ENCODE peak calls at places on chromosomes 3 and 15, in nine cellular contexts. O, F, Y, I, P, N, L, W and X are unnamed samples.

GRCh38 chr3:156373095-156373494 is 181.8 kb downstream of the SSR3 start:
- DNase-seq in O (no peak), F (no peak), Y (no peak), I (no peak), P (no peak), N (no peak), L (no peak), W (no peak), X (no peak)

GRCh38 chr3:187291001-187291511 is 481 bp downstream of the MASP1 start:
- DNase-seq in O (no peak), F (no peak), Y (no peak), I (peak), P (no peak), N (peak), L (no peak), W (no peak), X (no peak)

GRCh38 chr3:108420926-108421325 is 89.5 kb downstream of the MYH15 start:
- DNase-seq in O (no peak), F (no peak), Y (no peak), I (peak), P (no peak), N (no peak), L (no peak), W (no peak), X (no peak)

GRCh38 chr3:188350956-188351355 is 197.0 kb downstream of the LPP start:
- DNase-seq in O (no peak), F (no peak), Y (no peak), I (no peak), P (no peak), N (no peak), L (no peak), W (no peak), X (no peak)

GRCh38 chr3:183555541-183556081 is at the start of gene KLHL6:
- DNase-seq in O (peak), F (peak), Y (no peak), I (peak), P (peak), N (peak), L (peak), W (no peak), X (peak)

GRCh38 chr3:73786346-73786807 is 161.6 kb upstream of the PDZRN3 start:
- DNase-seq in O (no peak), F (no peak), Y (no peak), I (peak), P (peak), N (peak), L (peak), W (peak), X (no peak)

GRCh38 chr3:120332646-120333045 is 16.5 kb downstream of the LRRC58 start:
- DNase-seq in O (no peak), F (no peak), Y (no peak), I (no peak), P (no peak), N (no peak), L (no peak), W (no peak), X (no peak)

GRCh38 chr15:89690276-89691218 is at the start of the genes PEX11A and WDR93:
- DNase-seq in O (peak), F (peak), Y (peak), I (peak), P (peak), N (peak), L (peak), W (peak), X (peak)

GRCh38 chr3:76063019-76063418 is 277.7 kb upstream of the ZNF717 start:
- DNase-seq in O (no peak), F (no peak), Y (no peak), I (peak), P (no peak), N (no peak), L (no peak), W (no peak), X (no peak)

GRCh38 chr15:63191895-63192603 is 2.6 kb downstream of the RAB8B start:
- DNase-seq in O (no peak), F (no peak), Y (no peak), I (no peak), P (no peak), N (no peak), L (no peak), W (no peak), X (peak)

GRCh38 chr3:53375019-53375418 is 27.7 kb upstream of the DCP1A start:
- DNase-seq in O (peak), F (peak), Y (peak), I (peak), P (peak), N (peak), L (peak), W (no peak), X (peak)
- TF ChIP-seq CTCF in O (peak), F (peak), Y (peak), I (peak), P (peak), N (peak), L (peak), W (peak), X (peak)

GRCh38 chr3:162170581-162170980 is 674.0 kb downstream of the OTOL1 start:
- DNase-seq in O (no peak), F (no peak), Y (no peak), I (peak), P (no peak), N (no peak), L (no peak), W (no peak), X (no peak)

GRCh38 chr3:162168715-162169114 is 672.1 kb downstream of the OTOL1 start:
- DNase-seq in O (no peak), F (no peak), Y (no peak), I (no peak), P (no peak), N (no peak), L (no peak), W (no peak), X (no peak)

GRCh38 chr3:162161595-162161994 is 665.0 kb downstream of the OTOL1 start:
- DNase-seq in O (no peak), F (no peak), Y (no peak), I (no peak), P (no peak), N (no peak), L (no peak), W (no peak), X (no peak)

GRCh38 chr3:162166543-162166942 is 669.9 kb downstream of the OTOL1 start:
- DNase-seq in O (no peak), F (no peak), Y (no peak), I (peak), P (no peak), N (no peak), L (no peak), W (no peak), X (no peak)

DNA sequence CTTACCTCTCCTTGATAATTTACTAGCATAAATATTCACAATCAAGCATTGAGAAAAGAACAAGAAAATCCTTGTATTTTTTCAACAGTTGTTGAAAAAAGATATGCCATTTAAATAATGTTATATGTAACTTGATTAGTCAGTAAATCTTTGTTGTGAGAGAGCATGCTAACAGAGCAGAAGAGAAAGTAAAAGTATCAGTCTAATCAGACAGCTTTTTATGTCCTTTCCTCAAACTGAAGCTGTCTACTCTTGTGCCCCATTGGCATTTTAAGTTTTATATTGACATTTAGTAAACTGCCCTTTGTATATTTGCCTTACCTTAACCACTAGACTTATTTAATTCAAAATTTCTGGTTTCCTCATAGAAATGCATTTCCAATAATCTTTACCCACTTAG is 668.7 kb downstream of the OTOL1 start:
- DNase-seq in O (no peak), F (no peak), Y (no peak), I (no peak), P (no peak), N (no peak), L (no peak), W (no peak), X (no peak)
- H3K4me3 ChIP-seq in O (no peak), F (no peak), Y (no peak), I (no peak), P (no peak), N (no peak), L (no peak), W (no peak), X (peak)

DNA sequence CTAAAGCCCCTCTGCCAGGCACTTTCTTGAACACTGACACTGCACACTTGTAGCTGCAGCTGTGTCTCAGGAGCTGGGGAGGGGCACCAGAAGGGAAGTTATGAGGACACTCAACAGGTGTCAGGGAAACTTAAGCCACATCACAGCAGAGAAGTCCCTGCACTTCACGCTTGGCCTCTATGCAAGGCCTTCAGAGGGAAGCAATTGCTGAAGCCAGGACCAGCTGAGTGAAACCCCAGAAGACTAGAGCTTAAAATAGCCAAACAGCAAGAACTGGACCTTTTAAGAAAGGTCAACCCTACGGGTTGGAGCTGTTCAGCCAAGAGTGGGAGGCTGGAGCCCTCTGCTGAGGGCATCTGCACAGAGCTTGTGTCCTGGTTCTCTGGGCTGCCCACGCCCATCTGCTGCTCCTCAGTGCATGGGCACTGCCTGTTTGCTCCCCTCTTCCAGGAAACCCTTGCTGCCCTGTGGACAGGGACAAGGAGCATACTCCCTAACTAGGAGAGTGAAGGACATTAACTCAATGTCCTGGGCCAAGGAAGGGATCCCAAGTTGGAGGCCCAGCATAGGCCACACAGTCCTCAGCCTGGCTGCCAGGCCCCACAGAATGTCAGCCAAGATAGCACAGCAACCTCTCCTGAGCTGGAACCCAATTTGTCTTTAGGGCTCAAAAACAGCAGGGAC is 3.9 kb upstream of the GRAMD2A start:
- DNase-seq in O (no peak), F (no peak), Y (no peak), I (no peak), P (no peak), N (no peak), L (no peak), W (no peak), X (no peak)
- TF ChIP-seq CTCF in O (no peak), F (no peak), Y (no peak), I (no peak), P (no peak), N (no peak), L (no peak), W (no peak), X (no peak)

GRCh38 chr3:114863848-114864247 is 283.2 kb downstream of the ZBTB20 start:
- DNase-seq in O (no peak), F (no peak), Y (no peak), I (no peak), P (no peak), N (no peak), L (peak), W (no peak), X (no peak)
- H3K4me3 ChIP-seq in O (peak), F (peak), Y (peak), I (no peak), P (no peak), N (peak), L (no peak), W (no peak), X (no peak)

DNA sequence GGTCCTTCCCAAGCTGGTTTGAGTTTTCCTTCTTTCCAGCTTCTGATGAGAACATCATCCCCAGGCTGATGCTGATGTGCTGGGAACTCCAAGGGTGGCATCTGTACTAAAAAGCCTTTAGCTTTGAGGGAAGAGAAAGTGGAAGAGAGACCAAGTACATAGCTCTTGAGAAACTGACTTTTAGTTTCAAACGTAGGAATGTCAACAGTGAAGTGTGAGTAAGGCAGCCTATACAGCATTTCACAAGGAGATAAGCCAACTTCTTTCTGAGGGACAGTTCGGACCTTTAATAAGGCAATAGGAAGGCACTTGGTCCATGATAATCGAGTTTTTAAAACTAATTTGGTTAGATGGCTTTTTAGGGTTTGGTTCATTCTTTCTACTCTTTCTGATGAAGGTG is 53.7 kb downstream of the DLG1 start:
- DNase-seq in O (no peak), F (no peak), Y (no peak), I (no peak), P (no peak), N (no peak), L (no peak), W (no peak), X (no peak)
- TF ChIP-seq CTCF in O (no peak), F (no peak), Y (no peak), I (no peak), P (no peak), N (no peak), L (no peak), W (no peak), X (no peak)

DNA sequence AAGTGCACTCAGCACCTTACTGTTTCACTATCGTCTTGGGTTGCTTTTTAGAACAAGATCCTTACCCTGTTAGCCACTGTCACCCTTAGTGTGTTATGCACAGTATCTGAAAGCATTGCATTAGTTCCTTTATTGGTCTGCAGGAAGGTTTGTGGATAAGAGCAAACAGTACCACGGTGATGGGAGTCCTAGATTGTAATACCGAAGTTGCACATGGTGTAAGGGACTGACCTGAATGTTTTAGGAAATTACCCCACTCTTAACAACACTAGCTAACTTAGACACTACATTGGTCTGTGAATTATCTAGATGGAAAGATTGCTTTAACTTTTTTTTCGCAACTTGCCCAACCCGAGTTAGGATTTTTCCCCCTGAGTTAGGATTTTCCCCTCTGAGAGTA is 1.3 kb downstream of the STT3B start:
- DNase-seq in O (no peak), F (no peak), Y (no peak), I (no peak), P (no peak), N (no peak), L (no peak), W (no peak), X (peak)
- H3K4me3 ChIP-seq in O (peak), F (peak), Y (peak), I (peak), P (peak), N (peak), L (peak), W (peak), X (peak)

GRCh38 chr15:78108300-78109084 is 16.1 kb downstream of the SH2D7 start:
- DNase-seq in O (peak), F (peak), Y (peak), I (peak), P (peak), N (peak), L (peak), W (peak), X (peak)
- TF ChIP-seq CTCF in O (peak), F (peak), Y (peak), I (peak), P (peak), N (peak), L (peak), W (peak), X (peak)

GRCh38 chr3:55189359-55189801 is 261.5 kb upstream of the LRTM1 start:
- DNase-seq in O (no peak), F (no peak), Y (no peak), I (peak), P (peak), N (no peak), L (no peak), W (no peak), X (no peak)
- H3K4me3 ChIP-seq in O (no peak), F (no peak), Y (no peak), I (no peak), P (no peak), N (no peak), L (no peak), W (no peak), X (no peak)

GRCh38 chr3:150268426-150269321 is 139.4 kb upstream of the TSC22D2 start:
- DNase-seq in O (no peak), F (no peak), Y (no peak), I (peak), P (no peak), N (no peak), L (no peak), W (no peak), X (no peak)
- TF ChIP-seq CTCF in O (no peak), F (no peak), Y (no peak), I (no peak), P (no peak), N (no peak), L (no peak), W (no peak), X (no peak)

DNA sequence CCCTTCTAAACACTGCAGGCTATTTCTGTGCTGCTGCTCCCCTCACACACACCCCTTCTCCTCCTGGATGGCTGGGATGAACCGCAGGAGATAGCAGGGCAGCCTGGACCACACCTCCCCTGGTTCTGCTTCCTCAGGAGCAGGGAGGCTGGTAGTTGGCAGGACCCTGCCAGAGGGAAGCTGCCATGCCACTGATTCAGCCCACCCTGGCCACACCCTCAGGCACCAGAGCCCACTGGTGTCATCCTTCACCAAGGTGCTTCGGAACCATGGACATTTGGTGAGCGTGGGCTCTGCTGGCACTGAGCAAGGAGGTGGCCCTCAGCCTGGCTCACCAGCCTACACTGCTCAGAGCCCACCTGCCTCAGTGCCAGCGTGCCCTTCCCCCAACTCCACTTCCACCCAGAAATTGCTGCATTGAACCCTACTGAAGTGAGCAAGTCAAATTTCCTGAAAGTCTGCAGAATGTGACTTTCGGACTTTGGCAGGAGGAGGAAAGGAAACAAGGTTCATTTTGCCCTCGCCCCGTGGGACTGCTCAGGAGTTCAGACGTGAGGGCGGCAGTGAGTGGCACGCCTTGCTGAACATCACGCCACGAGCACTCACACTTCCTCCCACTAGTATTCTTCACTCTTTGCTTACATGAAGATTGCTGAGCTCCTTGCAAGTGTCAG is 26.3 kb downstream of the BMF start:
- DNase-seq in O (no peak), F (no peak), Y (no peak), I (no peak), P (no peak), N (no peak), L (peak), W (no peak), X (no peak)
- H3K4me3 ChIP-seq in O (peak), F (peak), Y (peak), I (no peak), P (no peak), N (peak), L (no peak), W (peak), X (no peak)